ENCODE peak calls at places on chromosomes 13 and 19, in six cellular contexts. K, D, P, F, Y and U are unnamed samples.

GRCh38 chr13:32059511-32059984 is 28.0 kb downstream of the FRY start:
- DNase-seq in P (no peak), Y (no peak), F (no peak), K (no peak), D (no peak), U (no peak)

GRCh38 chr13:66154354-66154753 is 1075.8 kb downstream of the PCDH9 start:
- DNase-seq in K (no peak), D (no peak), F (no peak), Y (peak), P (no peak), U (no peak)

GRCh38 chr19:50739841-50740426 is 16.8 kb downstream of the CLEC11A start:
- DNase-seq in K (no peak), P (no peak), D (no peak), F (no peak), Y (no peak), U (no peak)

GRCh38 chr13:21569686-21570085 is 34.3 kb downstream of the MICU2 start:
- DNase-seq in P (no peak), D (no peak), Y (no peak), K (no peak), F (no peak), U (no peak)

GRCh38 chr19:38386968-38387549 is 775 bp downstream of the GGN start:
- DNase-seq in K (no peak), D (peak), Y (no peak), F (no peak), P (no peak), U (no peak)

GRCh38 chr13:21010621-21011020 is 50.8 kb downstream of the LATS2 start:
- DNase-seq in D (no peak), Y (no peak), F (no peak), K (no peak), P (no peak), U (no peak)

GRCh38 chr19:58566989-58567388 is 6.1 kb downstream of the MZF1 start:
- DNase-seq in F (no peak), D (peak), K (no peak), Y (no peak), P (no peak), U (no peak)

GRCh38 chr19:11381535-11382369 is 2.4 kb downstream of the EPOR start:
- DNase-seq in F (peak), P (peak), K (peak), Y (no peak), D (peak), U (peak)

GRCh38 chr13:24270639-24271131 is 38.7 kb upstream of the C1QTNF9 start:
- DNase-seq in K (peak), F (peak), D (peak), P (peak), Y (no peak), U (peak)

GRCh38 chr13:25874907-25875306 is 176.9 kb downstream of the SHISA2 start:
- DNase-seq in D (no peak), Y (no peak), K (no peak), P (peak), F (no peak), U (peak)

GRCh38 chr19:13974073-13974472 is 21.8 kb downstream of the DCAF15 start:
- DNase-seq in D (no peak), K (no peak), P (no peak), F (no peak), Y (no peak), U (no peak)

GRCh38 chr13:79401259-79402071 is 4.6 kb downstream of the RBM26 start:
- DNase-seq in K (no peak), D (no peak), Y (no peak), P (no peak), F (no peak), U (no peak)

GRCh38 chr13:73767747-73768315 is 366.4 kb downstream of the KLF12 start:
- DNase-seq in P (no peak), D (no peak), F (no peak), Y (no peak), K (no peak), U (no peak)

GRCh38 chr13:44271031-44271433 is 102.6 kb upstream of the SERP2 start:
- DNase-seq in D (no peak), F (peak), Y (peak), P (no peak), K (no peak), U (no peak)

GRCh38 chr13:101624981-101625380 is 172.5 kb downstream of the ITGBL1 start:
- DNase-seq in P (no peak), K (no peak), F (no peak), D (no peak), Y (no peak), U (no peak)

GRCh38 chr13:53004605-53005004 is 24.0 kb upstream of the OLFM4 start:
- DNase-seq in F (no peak), D (no peak), P (no peak), Y (no peak), K (no peak), U (no peak)

GRCh38 chr19:12757544-12758274 is 6.1 kb downstream of the BEST2 start:
- DNase-seq in K (peak), D (peak), P (peak), Y (no peak), F (peak), U (peak)

GRCh38 chr13:113164492-113164891 is 6.0 kb downstream of the PROZ start:
- DNase-seq in D (no peak), P (no peak), F (no peak), K (no peak), Y (no peak), U (no peak)

GRCh38 chr19:55528030-55528801 is 8.7 kb downstream of the SBK2 start:
- DNase-seq in K (no peak), Y (no peak), F (no peak), P (no peak), D (no peak), U (no peak)

GRCh38 chr13:20397896-20398295 is 127.8 kb downstream of the CRYL1 start:
- DNase-seq in P (no peak), Y (no peak), F (no peak), K (peak), D (no peak), U (no peak)

GRCh38 chr13:44048326-44048725 is 168.6 kb downstream of the LACC1 start:
- DNase-seq in F (no peak), P (no peak), K (no peak), D (no peak), Y (no peak), U (no peak)

GRCh38 chr13:97256343-97256783 is 34.2 kb downstream of the MBNL2 start:
- DNase-seq in P (no peak), K (no peak), Y (peak), D (no peak), F (peak), U (no peak)

GRCh38 chr19:15025237-15025636 is 24.0 kb upstream of the CASP14 start:
- DNase-seq in D (no peak), P (no peak), K (no peak), F (no peak), Y (no peak), U (peak)

GRCh38 chr19:15536350-15536749 is 28.0 kb downstream of the CYP4F22 start:
- DNase-seq in K (no peak), F (no peak), D (no peak), Y (no peak), P (no peak), U (no peak)

GRCh38 chr19:14477417-14478112 is 2.4 kb upstream of the PTGER1 start:
- DNase-seq in F (no peak), D (no peak), Y (no peak), K (no peak), P (no peak), U (no peak)

GRCh38 chr19:50772408-50773311 is 2.4 kb downstream of the GPR32 start:
- DNase-seq in P (no peak), Y (no peak), D (no peak), F (no peak), K (no peak), U (no peak)

GRCh38 chr13:111198979-111199378 is 83.9 kb downstream of the ARHGEF7 start:
- DNase-seq in K (no peak), Y (no peak), F (no peak), D (no peak), P (no peak), U (no peak)

GRCh38 chr19:48400018-48400742 is 6.7 kb downstream of the GRIN2D start:
- DNase-seq in F (peak), D (peak), P (peak), K (peak), Y (no peak), U (no peak)

GRCh38 chr13:36559388-36559787 is 114.4 kb upstream of the SERTM1 start:
- DNase-seq in F (no peak), K (no peak), D (no peak), P (no peak), Y (no peak), U (no peak)

GRCh38 chr13:77172650-77173049 is 145.7 kb upstream of the FBXL3 start:
- DNase-seq in D (no peak), Y (no peak), F (no peak), P (no peak), K (no peak), U (no peak)

GRCh38 chr13:54018485-54018884 is 989.9 kb downstream of the OLFM4 start:
- DNase-seq in F (no peak), P (no peak), D (no peak), Y (no peak), K (no peak), U (no peak)

GRCh38 chr19:46715620-46716012 is 1.3 kb downstream of the PRKD2 start:
- DNase-seq in F (no peak), K (no peak), P (no peak), Y (no peak), D (no peak), U (no peak)

GRCh38 chr13:31951215-31951678 is 80.3 kb upstream of the FRY start:
- DNase-seq in D (peak), P (no peak), K (peak), F (no peak), Y (no peak), U (peak)

GRCh38 chr13:93289047-93289446 is 62.4 kb downstream of the GPC6 start:
- DNase-seq in F (no peak), K (no peak), P (no peak), D (no peak), Y (no peak), U (no peak)

GRCh38 chr19:49859838-49860715 is 7.3 kb downstream of the PNKP start:
- DNase-seq in K (no peak), D (no peak), F (no peak), Y (no peak), P (no peak), U (no peak)

GRCh38 chr19:56732974-56733373 is 61.4 kb upstream of the ZNF835 start:
- DNase-seq in K (no peak), Y (no peak), F (no peak), D (no peak), P (no peak), U (no peak)

GRCh38 chr19:6680141-6680540 is 10.2 kb upstream of the TNFSF14 start:
- DNase-seq in D (no peak), F (no peak), Y (no peak), P (no peak), K (no peak), U (no peak)

GRCh38 chr19:53019684-53020083 is 6.0 kb downstream of the ERVV-1 start:
- DNase-seq in F (no peak), D (no peak), P (no peak), K (no peak), Y (no peak), U (no peak)

DNA sequence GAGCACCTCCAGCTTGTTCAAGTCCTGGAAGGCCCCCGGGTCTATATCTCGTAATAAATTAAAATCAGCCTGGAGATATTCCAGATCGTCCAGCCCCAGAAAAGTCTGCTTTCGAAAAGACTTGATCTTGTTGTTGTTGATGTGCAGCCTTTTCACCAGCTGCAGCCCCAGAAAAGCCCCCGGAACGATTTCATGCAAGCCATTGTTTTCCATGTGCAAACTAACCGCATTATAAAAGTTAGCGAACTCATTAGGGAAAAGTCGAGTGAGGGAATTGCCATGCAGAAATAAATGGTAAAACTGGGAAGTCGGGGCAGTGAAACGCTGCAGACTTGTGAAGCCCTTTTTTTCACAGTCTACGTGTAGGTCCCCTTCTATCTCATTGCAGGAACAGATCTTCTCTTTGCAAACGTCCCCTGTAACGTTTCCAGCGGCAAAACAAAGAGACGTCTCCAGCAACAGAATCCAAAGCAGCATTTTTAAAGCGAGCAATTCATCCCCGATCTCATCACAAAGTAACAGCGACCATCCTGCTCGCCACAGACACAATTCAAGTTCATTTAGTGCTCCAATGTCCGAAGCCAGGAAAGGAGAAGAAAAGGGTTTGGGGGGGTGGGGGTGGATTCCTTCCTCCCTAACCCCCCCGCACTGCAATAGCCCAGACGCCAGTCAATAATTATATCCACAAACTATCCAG is 1.1 kb downstream of the SLITRK1 start:
- DNase-seq in D (no peak), K (no peak), F (no peak), Y (no peak), P (no peak), U (no peak)
- H3K4me3 ChIP-seq in D (no peak), K (no peak), F (no peak), Y (peak), P (no peak), U (no peak)

DNA sequence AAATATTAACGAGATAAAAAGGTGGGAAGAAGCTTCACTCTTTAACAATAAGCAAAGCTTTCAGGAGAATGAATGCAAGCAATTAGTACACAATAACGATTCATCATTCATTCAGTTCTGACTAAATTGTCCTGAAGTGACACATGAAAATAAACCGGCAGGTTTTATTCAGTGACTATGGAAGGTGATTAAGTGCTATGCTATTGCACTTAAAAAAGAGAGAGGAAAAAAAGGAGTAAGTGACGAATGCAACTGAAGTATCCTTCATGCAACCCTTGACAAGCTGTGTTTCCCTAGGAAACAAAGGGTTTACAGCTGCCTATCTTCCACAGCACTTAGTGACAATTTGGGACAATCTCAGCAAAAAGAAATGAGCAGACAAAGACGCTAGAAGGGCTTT is 1.4 kb downstream of the LIG4 start:
- DNase-seq in P (no peak), F (peak), K (no peak), Y (no peak), D (no peak), U (no peak)
- H3K4me3 ChIP-seq in P (no peak), F (no peak), K (no peak), Y (peak), D (peak), U (no peak)

DNA sequence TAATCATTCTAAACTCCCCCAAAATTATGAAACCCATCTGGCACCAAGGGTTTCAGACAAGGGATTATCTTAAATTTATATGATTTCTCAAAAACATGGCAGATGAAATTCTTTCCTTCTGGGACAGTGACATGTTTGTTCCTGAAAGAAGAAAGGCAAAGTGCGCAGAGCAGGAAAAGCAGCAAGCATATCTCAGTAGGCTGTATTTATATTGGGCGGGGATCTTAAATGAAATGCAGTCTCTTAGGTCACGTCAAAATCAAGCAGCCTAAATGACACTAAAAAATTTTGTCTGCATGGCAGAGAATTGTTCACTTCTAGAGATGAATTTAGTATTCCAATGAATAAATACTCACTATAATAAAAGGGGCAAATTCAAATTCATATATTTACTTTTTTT is 49.3 kb downstream of the RCBTB2 start:
- DNase-seq in D (no peak), P (no peak), K (no peak), F (no peak), Y (no peak), U (no peak)
- H3K4me3 ChIP-seq in D (no peak), P (no peak), K (no peak), F (no peak), Y (no peak), U (no peak)

DNA sequence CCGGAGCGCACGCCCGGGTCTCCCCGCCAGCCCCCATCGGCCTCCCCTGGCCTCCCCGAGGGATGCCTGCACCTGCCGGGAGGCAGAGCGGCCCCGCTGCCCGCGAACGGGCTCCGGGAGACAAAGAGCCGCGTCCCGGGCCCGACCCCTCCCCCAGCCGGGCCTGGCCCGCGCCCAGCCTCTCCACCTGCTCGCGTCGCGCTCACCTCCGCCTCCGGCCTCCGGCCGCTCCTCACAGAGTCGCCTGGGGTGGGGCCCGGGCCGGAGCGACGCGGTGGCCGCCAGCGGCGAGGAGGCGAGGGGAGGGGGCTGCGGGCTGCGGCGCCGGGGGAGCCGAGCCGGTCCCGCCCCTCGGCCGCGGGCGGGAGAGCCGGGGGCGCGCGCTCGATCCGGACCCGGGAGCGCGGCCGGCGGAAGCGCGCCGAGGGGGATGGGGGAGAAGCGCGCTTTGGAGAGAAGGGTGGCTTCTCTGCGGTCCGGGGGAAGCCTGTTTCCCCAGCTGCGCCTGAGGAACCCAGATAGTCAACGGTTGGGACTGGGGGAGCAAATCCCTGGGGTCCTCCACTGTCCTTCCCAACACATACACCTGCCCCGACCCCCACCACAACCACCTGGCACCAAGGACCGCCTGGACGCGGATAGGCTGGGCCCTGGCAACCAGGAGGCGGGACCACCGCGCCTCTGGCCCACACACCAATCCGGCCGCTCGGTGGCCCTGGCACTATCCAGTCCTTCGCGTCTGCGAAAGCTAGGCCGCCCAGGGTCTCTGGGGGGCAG is at the start of gene PRR36:
- DNase-seq in P (no peak), D (peak), Y (no peak), K (no peak), F (no peak), U (no peak)
- H3K4me3 ChIP-seq in P (no peak), D (peak), Y (no peak), K (peak), F (no peak), U (no peak)

DNA sequence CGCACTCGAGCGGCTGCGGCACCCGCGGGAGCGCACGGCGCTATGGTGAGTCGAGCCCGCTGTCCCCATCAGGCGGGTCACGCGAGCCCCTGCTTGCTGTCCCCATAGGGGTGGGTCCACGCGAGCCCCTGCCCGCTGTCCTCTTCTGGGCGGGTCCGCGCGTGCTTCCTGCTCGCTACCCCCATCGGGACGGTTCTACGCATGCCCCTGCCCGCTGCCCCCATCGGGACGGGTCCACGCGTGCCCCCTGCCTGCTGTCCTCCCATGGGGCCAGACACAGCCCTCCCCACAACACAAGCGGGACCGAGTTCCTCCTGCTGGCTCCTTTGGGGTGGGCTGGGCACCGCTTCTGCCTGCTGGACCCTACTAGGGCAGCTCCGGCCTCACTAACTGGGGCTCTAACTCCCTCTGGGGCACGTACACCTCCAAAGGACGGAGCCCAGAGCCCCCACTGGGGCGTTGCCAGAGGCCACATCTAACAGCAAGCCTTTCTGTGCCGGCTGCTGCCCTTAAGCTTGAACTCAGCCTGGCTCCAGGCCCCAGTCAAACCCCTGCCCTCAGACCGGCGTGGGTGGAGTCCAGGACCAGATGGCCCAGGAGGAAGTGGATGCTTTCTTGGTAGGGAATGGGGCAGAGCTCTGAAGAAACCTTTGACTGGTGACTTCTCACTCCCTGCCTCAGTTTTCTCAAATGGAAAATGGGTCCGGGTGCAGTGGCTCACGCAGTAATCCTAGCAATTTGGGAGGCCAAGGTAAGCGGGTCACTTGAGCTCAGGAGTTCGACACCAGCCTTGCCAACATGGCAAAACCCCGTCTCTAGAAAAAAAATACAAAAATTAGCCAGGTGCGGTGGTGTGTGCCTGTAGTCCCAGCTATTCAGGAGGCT is 722 bp downstream of the COLGALT1 start:
- DNase-seq in Y (no peak), F (peak), K (peak), P (peak), D (peak), U (no peak)
- H3K4me3 ChIP-seq in Y (peak), F (peak), K (peak), P (peak), D (peak), U (peak)

GRCh38 chr19:5677156-5677555 is 3.2 kb downstream of the MICOS13 start:
- DNase-seq in D (no peak), K (no peak), Y (no peak), F (no peak), P (no peak), U (no peak)
- H3K4me3 ChIP-seq in D (no peak), K (no peak), Y (no peak), F (no peak), P (no peak), U (no peak)

GRCh38 chr13:27789495-27790303 is 2.6 kb upstream of the GSX1 start:
- DNase-seq in Y (no peak), D (no peak), P (no peak), K (no peak), F (no peak), U (no peak)
- H3K4me3 ChIP-seq in Y (no peak), D (peak), P (peak), K (no peak), F (no peak), U (peak)